ENCODE peak calls at places on chromosomes 11 and 22, in five cellular contexts. R, T, O, A and G are unnamed samples.

GRCh38 chr11:130159657-130160459 is at the start of gene ST14:
- DNase-seq in R (no peak), T (peak; percentile 65), O (no peak), A (peak; percentile 87), G (no peak)

GRCh38 chr11:44226945-44227344 is 83.0 kb downstream of the ALX4 start:
- DNase-seq in R (no peak), T (no peak), O (no peak), A (no peak), G (no peak)

GRCh38 chr11:11347583-11347982 is 5.5 kb downstream of the CSNK2A3 start:
- DNase-seq in R (no peak), T (no peak), O (no peak), A (no peak), G (no peak)

GRCh38 chr11:29159552-29160465 is 857.0 kb downstream of the KCNA4 start:
- DNase-seq in R (no peak), T (no peak), O (no peak), A (peak; percentile 39), G (no peak)

GRCh38 chr11:94960488-94960887 is 12.9 kb downstream of the CWC15 start:
- DNase-seq in R (no peak), T (no peak), O (no peak), A (no peak), G (no peak)

GRCh38 chr11:32485733-32486132 is 50.4 kb upstream of the WT1 start:
- DNase-seq in R (no peak), T (no peak), O (no peak), A (no peak), G (no peak)

GRCh38 chr11:3675971-3676370 is 4.8 kb upstream of the CHRNA10 start:
- DNase-seq in R (no peak), T (no peak), O (no peak), A (no peak), G (no peak)

GRCh38 chr11:127859941-127860354 is 727.4 kb downstream of the ETS1 start:
- DNase-seq in R (no peak), T (no peak), O (no peak), A (no peak), G (no peak)

GRCh38 chr11:1469287-1469910 is 17.2 kb downstream of the MOB2 start:
- DNase-seq in R (no peak), T (no peak), O (no peak), A (no peak), G (no peak)

GRCh38 chr11:102485095-102485722 is 32.6 kb upstream of the TMEM123 start:
- DNase-seq in R (no peak), T (no peak), O (no peak), A (no peak), G (no peak)

GRCh38 chr11:6888830-6889229 is 3.5 kb downstream of the OR2D2 start:
- DNase-seq in R (no peak), T (no peak), O (no peak), A (no peak), G (no peak)

GRCh38 chr11:103581680-103582265 is 454.7 kb upstream of the DDI1 start:
- DNase-seq in R (no peak), T (no peak), O (no peak), A (no peak), G (no peak)

GRCh38 chr22:39144101-39144815 is 8.2 kb downstream of the CBX7 start:
- DNase-seq in R (no peak), T (no peak), O (peak; percentile 65), A (peak; percentile 59), G (peak; percentile 42)

GRCh38 chr11:120186799-120187591 is 23.8 kb upstream of the OAF start:
- DNase-seq in R (no peak), T (no peak), O (no peak), A (peak; percentile 47), G (no peak)

GRCh38 chr11:83836883-83837654 is 550.9 kb upstream of the CCDC90B start:
- DNase-seq in R (no peak), T (peak; percentile 10), O (peak; percentile 4), A (peak; percentile 49), G (no peak)

GRCh38 chr11:119316729-119317591 is at the start of gene MCAM:
- DNase-seq in R (no peak), T (peak; percentile 36), O (no peak), A (peak; percentile 11), G (no peak)

GRCh38 chr11:13429836-13430235 is 33.2 kb downstream of the BTBD10 start:
- DNase-seq in R (no peak), T (no peak), O (no peak), A (no peak), G (no peak)

GRCh38 chr11:86916330-86916729 is 38.9 kb downstream of the FZD4 start:
- DNase-seq in R (no peak), T (no peak), O (no peak), A (no peak), G (no peak)

GRCh38 chr22:38737302-38738060 is 18.3 kb downstream of the SUN2 start:
- DNase-seq in R (no peak), T (no peak), O (no peak), A (no peak), G (no peak)

GRCh38 chr11:2527621-2528291 is 82.9 kb downstream of the KCNQ1 start:
- DNase-seq in R (no peak), T (no peak), O (no peak), A (no peak), G (peak; percentile 0)

GRCh38 chr22:48782817-48783511 is 1044.7 kb downstream of the BRD1 start:
- DNase-seq in R (no peak), T (no peak), O (no peak), A (no peak), G (no peak)

GRCh38 chr22:17851754-17852153 is 77.5 kb upstream of the BID start:
- DNase-seq in R (no peak), T (no peak), O (no peak), A (no peak), G (no peak)

GRCh38 chr11:68960299-68961071 is 20.3 kb downstream of the MRGPRD start:
- DNase-seq in R (no peak), T (no peak), O (no peak), A (no peak), G (no peak)

GRCh38 chr22:30325065-30325720 is 1.5 kb downstream of the TBC1D10A start:
- DNase-seq in R (no peak), T (no peak), O (no peak), A (peak; percentile 47), G (no peak)

GRCh38 chr11:848988-849824 is 6.6 kb downstream of the TSPAN4 start:
- DNase-seq in R (no peak), T (no peak), O (no peak), A (no peak), G (peak; percentile 23)

GRCh38 chr11:67073908-67074307 is 17.3 kb downstream of the RHOD start:
- DNase-seq in R (no peak), T (no peak), O (no peak), A (no peak), G (no peak)

GRCh38 chr11:128324531-128325141 is 262.7 kb downstream of the ETS1 start:
- DNase-seq in R (peak; percentile 77), T (no peak), O (peak; percentile 86), A (peak; percentile 36), G (peak; percentile 73)

GRCh38 chr11:121086866-121087265 is 14.2 kb upstream of the TECTA start:
- DNase-seq in R (no peak), T (no peak), O (no peak), A (no peak), G (no peak)

GRCh38 chr11:62805991-62806441 is 776 bp upstream of the NXF1 start:
- DNase-seq in R (no peak), T (no peak), O (peak; percentile 36), A (no peak), G (no peak)

GRCh38 chr11:61113209-61113608 is 10.9 kb downstream of the CD5 start:
- DNase-seq in R (no peak), T (no peak), O (no peak), A (no peak), G (no peak)

GRCh38 chr11:33492569-33492968 is 208.1 kb downstream of the C11orf91 start:
- DNase-seq in R (no peak), T (no peak), O (no peak), A (no peak), G (no peak)

GRCh38 chr11:704799-705645 is 1.0 kb upstream of the EPS8L2 start:
- DNase-seq in R (no peak), T (no peak), O (no peak), A (peak; percentile 94), G (no peak)

GRCh38 chr22:23816552-23816976 is 22.2 kb downstream of the DERL3 start:
- DNase-seq in R (no peak), T (no peak), O (no peak), A (no peak), G (no peak)